ENCODE peak calls at places on chromosomes 2 and 18, in four cellular contexts. O is astrocyte of the spinal cord, K is fibroblast of lung, V is NCI-H446. Q is an unnamed sample.

GRCh38 chr18:34077599-34077998 is 147.1 kb downstream of the NOL4 start:
- DNase-seq in O (peak), K (no peak), V (no peak), Q (no peak)

GRCh38 chr2:120060088-120060623 is 47.3 kb downstream of the EPB41L5 start:
- DNase-seq in O (no peak), K (no peak), V (no peak), Q (no peak)

GRCh38 chr2:71879509-71880184 is 268.0 kb downstream of the CYP26B1 start:
- DNase-seq in O (no peak), K (no peak), V (no peak), Q (no peak)

GRCh38 chr2:144770616-144771230 is 250.8 kb upstream of the ZEB2 start:
- DNase-seq in O (no peak), K (no peak), V (no peak), Q (no peak)

GRCh38 chr2:95757988-95758387 is 166.2 kb downstream of the TRIM43 start:
- DNase-seq in O (no peak), K (no peak), V (no peak), Q (no peak)

GRCh38 chr2:101152195-101153076 is 1.3 kb upstream of the TBC1D8 start:
- DNase-seq in O (peak), K (peak), V (no peak), Q (no peak)

GRCh38 chr2:159396796-159397195 is 110.3 kb upstream of the WDSUB1 start:
- DNase-seq in O (no peak), K (no peak), V (no peak), Q (no peak)

GRCh38 chr18:35507623-35508022 is 9.9 kb upstream of the INO80C start:
- DNase-seq in O (no peak), K (no peak), V (no peak), Q (no peak)

GRCh38 chr2:64448069-64448468 is 5.9 kb upstream of the LGALSL start:
- DNase-seq in O (no peak), K (no peak), V (no peak), Q (no peak)

GRCh38 chr18:35494281-35494825 is 3.4 kb downstream of the INO80C start:
- DNase-seq in O (no peak), K (no peak), V (no peak), Q (no peak)

GRCh38 chr18:78711316-78711715 is 268.3 kb upstream of the SALL3 start:
- DNase-seq in O (no peak), K (no peak), V (no peak), Q (no peak)

GRCh38 chr18:80159713-80160636 is 50.9 kb downstream of the ADNP2 start:
- DNase-seq in O (no peak), K (no peak), V (no peak), Q (no peak)

GRCh38 chr2:167596072-167596471 is 651.3 kb downstream of the STK39 start:
- DNase-seq in O (no peak), K (no peak), V (no peak), Q (no peak)

GRCh38 chr18:27064673-27065072 is 120.4 kb downstream of the CHST9 start:
- DNase-seq in O (no peak), K (no peak), V (no peak), Q (no peak)

GRCh38 chr18:75455249-75456183 is 28.0 kb upstream of the SMIM21 start:
- DNase-seq in O (peak), K (peak), V (no peak), Q (no peak)

Q was measured in keratinocyte.